ENCODE peak calls at places on chromosomes 12 and 14, in seven cellular contexts. One of them, this sample, is unnamed.

GRCh38 chr12:106974525-106974924 is 12.4 kb downstream of the MTERF2 start:
- DNase-seq in left lung: no peak
- DNase-seq in upper lobe of left lung: no peak
- DNase-seq in mammary epithelial cell: no peak
- DNase-seq in AG10803: no peak
- DNase-seq in aorta: no peak
- DNase-seq in mesenchymal stem cell: no peak
- DNase-seq in this sample: no peak

GRCh38 chr12:58504539-58504938 is 415.8 kb downstream of the LRIG3 start:
- DNase-seq in left lung: no peak
- DNase-seq in upper lobe of left lung: no peak
- DNase-seq in mammary epithelial cell: peak
- DNase-seq in AG10803: peak
- DNase-seq in aorta: no peak
- DNase-seq in mesenchymal stem cell: peak
- DNase-seq in this sample: no peak

GRCh38 chr14:103519043-103519836 is 3.4 kb downstream of the CKB start:
- DNase-seq in left lung: no peak
- DNase-seq in upper lobe of left lung: no peak
- DNase-seq in mammary epithelial cell: no peak
- DNase-seq in AG10803: peak
- DNase-seq in aorta: peak
- DNase-seq in mesenchymal stem cell: peak
- DNase-seq in this sample: no peak

GRCh38 chr12:84034891-84035290 is 877.7 kb downstream of the SLC6A15 start:
- DNase-seq in left lung: no peak
- DNase-seq in upper lobe of left lung: no peak
- DNase-seq in mammary epithelial cell: no peak
- DNase-seq in AG10803: no peak
- DNase-seq in aorta: no peak
- DNase-seq in mesenchymal stem cell: peak
- DNase-seq in this sample: no peak

GRCh38 chr12:121404734-121405133 is 4.8 kb downstream of the RNF34 start:
- DNase-seq in left lung: no peak
- DNase-seq in upper lobe of left lung: no peak
- DNase-seq in mammary epithelial cell: no peak
- DNase-seq in AG10803: no peak
- DNase-seq in aorta: no peak
- DNase-seq in mesenchymal stem cell: no peak
- DNase-seq in this sample: no peak

GRCh38 chr14:52481864-52482263 is 70.4 kb downstream of the TXNDC16 start:
- DNase-seq in left lung: no peak
- DNase-seq in upper lobe of left lung: no peak
- DNase-seq in mammary epithelial cell: no peak
- DNase-seq in AG10803: no peak
- DNase-seq in aorta: no peak
- DNase-seq in mesenchymal stem cell: no peak
- DNase-seq in this sample: no peak

GRCh38 chr14:21308132-21308478 is 28.2 kb downstream of the RPGRIP1 start:
- DNase-seq in left lung: no peak
- DNase-seq in upper lobe of left lung: no peak
- DNase-seq in mammary epithelial cell: no peak
- DNase-seq in AG10803: no peak
- DNase-seq in aorta: no peak
- DNase-seq in mesenchymal stem cell: no peak
- DNase-seq in this sample: no peak

GRCh38 chr12:69662764-69663163 is 36.3 kb downstream of the BEST3 start:
- DNase-seq in left lung: no peak
- DNase-seq in upper lobe of left lung: no peak
- DNase-seq in mammary epithelial cell: no peak
- DNase-seq in AG10803: no peak
- DNase-seq in aorta: no peak
- DNase-seq in mesenchymal stem cell: no peak
- DNase-seq in this sample: no peak

GRCh38 chr12:121598672-121599287 is 18.0 kb upstream of the KDM2B start:
- DNase-seq in left lung: no peak
- DNase-seq in upper lobe of left lung: no peak
- DNase-seq in mammary epithelial cell: no peak
- DNase-seq in AG10803: no peak
- DNase-seq in aorta: no peak
- DNase-seq in mesenchymal stem cell: no peak
- DNase-seq in this sample: no peak

DNA sequence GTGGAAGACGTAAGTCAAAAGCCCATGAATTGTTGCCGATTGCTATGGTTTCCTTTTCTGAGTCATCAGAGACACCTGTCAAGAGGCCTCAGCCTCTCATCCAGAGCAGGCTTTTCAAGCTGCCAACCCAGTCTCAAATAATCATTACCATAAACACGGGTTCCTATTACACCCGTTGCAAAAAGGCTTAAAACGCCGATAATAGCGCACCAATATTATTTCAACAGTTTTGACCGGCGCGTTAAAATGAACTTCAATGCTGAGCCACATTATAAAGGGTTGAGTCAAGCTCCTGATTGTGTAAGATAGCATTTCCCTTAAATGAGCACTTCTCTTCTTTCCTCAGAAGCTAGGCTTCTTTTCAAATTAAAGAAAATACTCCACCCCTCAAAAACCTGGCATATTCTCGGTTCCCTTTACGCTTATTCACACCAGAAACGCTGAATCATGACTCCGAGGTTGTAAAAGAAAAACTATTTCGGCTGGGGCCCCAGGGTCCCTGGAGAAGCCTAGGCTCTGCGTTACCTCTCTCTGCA is 1.4 kb downstream of the TMTC1 start:
- DNase-seq in left lung: no peak
- DNase-seq in upper lobe of left lung: no peak
- DNase-seq in mammary epithelial cell: peak
- DNase-seq in AG10803: peak
- DNase-seq in aorta: no peak
- DNase-seq in mesenchymal stem cell: peak
- DNase-seq in this sample: no peak
- H3K4me3 ChIP-seq in left lung: peak
- H3K4me3 ChIP-seq in upper lobe of left lung: peak
- H3K4me3 ChIP-seq in mammary epithelial cell: peak
- H3K4me3 ChIP-seq in AG10803: peak
- H3K4me3 ChIP-seq in aorta: peak
- H3K4me3 ChIP-seq in mesenchymal stem cell: peak
- H3K4me3 ChIP-seq in this sample: peak

DNA sequence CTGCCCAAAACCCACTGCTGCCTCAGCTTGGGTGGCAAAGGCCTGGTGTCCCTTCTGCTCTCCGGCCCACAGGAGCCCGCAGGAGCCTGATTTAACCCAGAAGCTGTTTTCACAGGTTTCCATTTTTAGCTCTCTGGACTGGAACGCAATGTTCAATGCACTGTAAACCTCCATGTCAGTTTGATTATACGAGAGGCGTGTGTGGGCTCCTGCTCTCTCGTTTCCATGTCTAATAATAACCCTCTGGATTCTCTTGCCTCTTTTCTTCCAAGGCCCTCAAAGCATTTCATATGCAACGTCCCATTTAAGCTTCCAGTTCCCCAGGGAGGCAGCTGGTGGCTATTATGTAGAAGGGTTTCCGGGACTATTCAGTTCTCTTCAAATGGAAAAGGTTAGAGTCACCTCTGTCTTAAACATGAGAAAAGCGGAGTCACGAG is 161.1 kb downstream of the SUDS3 start:
- DNase-seq in left lung: no peak
- DNase-seq in upper lobe of left lung: no peak
- DNase-seq in mammary epithelial cell: no peak
- DNase-seq in AG10803: no peak
- DNase-seq in aorta: no peak
- DNase-seq in mesenchymal stem cell: no peak
- DNase-seq in this sample: peak
- H3K4me3 ChIP-seq in left lung: no peak
- H3K4me3 ChIP-seq in upper lobe of left lung: no peak
- H3K4me3 ChIP-seq in mammary epithelial cell: no peak
- H3K4me3 ChIP-seq in AG10803: no peak
- H3K4me3 ChIP-seq in aorta: no peak
- H3K4me3 ChIP-seq in mesenchymal stem cell: no peak
- H3K4me3 ChIP-seq in this sample: no peak

GRCh38 chr12:57091633-57092528 is 3.0 kb downstream of the NAB2 start:
- DNase-seq in left lung: no peak
- DNase-seq in upper lobe of left lung: no peak
- DNase-seq in mammary epithelial cell: no peak
- DNase-seq in AG10803: no peak
- DNase-seq in aorta: no peak
- DNase-seq in mesenchymal stem cell: no peak
- DNase-seq in this sample: no peak

GRCh38 chr12:57093412-57094193 is 4.7 kb downstream of the NAB2 start:
- DNase-seq in left lung: peak
- DNase-seq in upper lobe of left lung: peak
- DNase-seq in mammary epithelial cell: peak
- DNase-seq in AG10803: peak
- DNase-seq in aorta: peak
- DNase-seq in mesenchymal stem cell: peak
- DNase-seq in this sample: peak

GRCh38 chr12:57094194-57095160 is 5.6 kb downstream of the NAB2 start:
- DNase-seq in left lung: no peak
- DNase-seq in upper lobe of left lung: no peak
- DNase-seq in mammary epithelial cell: no peak
- DNase-seq in AG10803: no peak
- DNase-seq in aorta: no peak
- DNase-seq in mesenchymal stem cell: no peak
- DNase-seq in this sample: no peak

GRCh38 chr12:57092529-57092862 is 3.6 kb downstream of the NAB2 start:
- DNase-seq in left lung: no peak
- DNase-seq in upper lobe of left lung: no peak
- DNase-seq in mammary epithelial cell: no peak
- DNase-seq in AG10803: no peak
- DNase-seq in aorta: no peak
- DNase-seq in mesenchymal stem cell: no peak
- DNase-seq in this sample: no peak

DNA sequence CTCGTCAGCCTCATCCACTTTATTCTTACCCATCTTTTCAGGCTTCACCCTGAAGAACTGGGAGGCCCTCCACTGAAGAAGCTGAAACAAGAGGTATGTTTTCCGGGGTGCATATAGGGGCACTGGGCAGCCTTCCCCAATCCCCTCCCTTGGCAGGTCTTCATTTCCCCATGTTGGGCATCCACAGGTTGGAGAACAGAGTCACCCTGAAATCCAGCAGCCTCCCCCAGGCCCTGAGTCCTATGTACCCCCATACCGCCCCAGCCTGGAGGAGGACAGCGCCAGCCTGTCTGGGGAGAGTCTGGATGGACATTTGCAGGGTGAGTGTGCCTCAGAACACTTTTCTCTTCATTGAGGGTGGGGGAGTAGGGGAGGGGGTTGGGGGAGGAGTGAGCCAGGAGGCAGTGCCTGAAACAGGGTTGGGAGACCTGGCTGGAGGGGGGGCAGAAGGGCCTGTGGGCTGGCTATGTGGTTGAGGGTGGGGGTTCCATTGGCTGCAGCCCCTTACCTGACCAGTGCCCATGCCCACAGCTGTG is 4.0 kb downstream of the NAB2 start:
- DNase-seq in left lung: no peak
- DNase-seq in upper lobe of left lung: no peak
- DNase-seq in mammary epithelial cell: no peak
- DNase-seq in AG10803: no peak
- DNase-seq in aorta: no peak
- DNase-seq in mesenchymal stem cell: no peak
- DNase-seq in this sample: no peak
- H3K4me3 ChIP-seq in left lung: no peak
- H3K4me3 ChIP-seq in upper lobe of left lung: no peak
- H3K4me3 ChIP-seq in mammary epithelial cell: no peak
- H3K4me3 ChIP-seq in AG10803: no peak
- H3K4me3 ChIP-seq in aorta: no peak
- H3K4me3 ChIP-seq in mesenchymal stem cell: no peak
- H3K4me3 ChIP-seq in this sample: no peak

GRCh38 chr12:20628388-20628787 is 66.7 kb upstream of the SLCO1C1 start:
- DNase-seq in left lung: no peak
- DNase-seq in upper lobe of left lung: no peak
- DNase-seq in mammary epithelial cell: no peak
- DNase-seq in AG10803: no peak
- DNase-seq in aorta: no peak
- DNase-seq in mesenchymal stem cell: no peak
- DNase-seq in this sample: no peak

GRCh38 chr12:20624718-20625117 is 70.4 kb upstream of the SLCO1C1 start:
- DNase-seq in left lung: no peak
- DNase-seq in upper lobe of left lung: no peak
- DNase-seq in mammary epithelial cell: no peak
- DNase-seq in AG10803: peak
- DNase-seq in aorta: no peak
- DNase-seq in mesenchymal stem cell: peak
- DNase-seq in this sample: no peak

GRCh38 chr12:20627001-20627588 is 68.0 kb upstream of the SLCO1C1 start:
- DNase-seq in left lung: no peak
- DNase-seq in upper lobe of left lung: no peak
- DNase-seq in mammary epithelial cell: no peak
- DNase-seq in AG10803: peak
- DNase-seq in aorta: no peak
- DNase-seq in mesenchymal stem cell: no peak
- DNase-seq in this sample: no peak

GRCh38 chr12:20628999-20629398 is 66.1 kb upstream of the SLCO1C1 start:
- DNase-seq in left lung: no peak
- DNase-seq in upper lobe of left lung: no peak
- DNase-seq in mammary epithelial cell: no peak
- DNase-seq in AG10803: no peak
- DNase-seq in aorta: no peak
- DNase-seq in mesenchymal stem cell: no peak
- DNase-seq in this sample: no peak

DNA sequence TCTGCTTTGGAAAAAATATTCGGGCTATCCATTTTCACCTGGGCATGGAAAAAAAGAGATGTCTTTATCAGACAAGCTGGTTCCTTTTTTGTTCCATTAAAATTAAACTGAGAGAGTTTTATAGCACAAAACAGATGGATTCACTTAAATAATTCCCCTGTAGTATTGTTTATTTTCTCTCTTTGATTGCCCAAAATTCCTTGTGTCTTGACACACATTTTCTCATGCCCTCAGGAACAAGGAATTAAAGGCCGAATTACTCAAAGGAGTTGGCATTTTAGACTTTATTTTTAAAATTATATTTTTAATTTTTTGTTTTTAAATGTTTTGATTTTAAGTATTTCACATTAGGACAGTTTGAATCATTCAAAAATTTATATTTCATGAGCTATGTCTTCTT is 69.6 kb upstream of the SLCO1C1 start:
- DNase-seq in left lung: no peak
- DNase-seq in upper lobe of left lung: no peak
- DNase-seq in mammary epithelial cell: no peak
- DNase-seq in AG10803: no peak
- DNase-seq in aorta: no peak
- DNase-seq in mesenchymal stem cell: no peak
- DNase-seq in this sample: no peak
- H3K4me3 ChIP-seq in left lung: no peak
- H3K4me3 ChIP-seq in upper lobe of left lung: no peak
- H3K4me3 ChIP-seq in mammary epithelial cell: no peak
- H3K4me3 ChIP-seq in AG10803: no peak
- H3K4me3 ChIP-seq in aorta: no peak
- H3K4me3 ChIP-seq in mesenchymal stem cell: no peak
- H3K4me3 ChIP-seq in this sample: no peak

This sample was measured in heart right ventricle.